ENCODE peak calls at places on chromosomes 6 and 20, in five cellular contexts. G is activated naive CD8-positive, alpha-beta T cell treated with anti-CD3 and anti-CD28 coated beads, Interleukin-2, amount 50 U/mL, for 24 hours; R is nephron progenitor cell; X is activated CD4-positive, alpha-beta T cell treated with anti-CD3 and anti-CD28 coated beads, Interleukin-2, amount 10 ng/mL, durations not matched to agents 7 days and 5 days; M is PC-9. W is an unnamed sample.

GRCh38 chr20:36092424-36093024 is 62.0 kb upstream of the EPB41L1 start:
- DNase-seq in G (peak), R (peak), X (no peak), M (peak), W (no peak)

GRCh38 chr6:111614833-111615582 is 9.3 kb upstream of the TRAF3IP2 start:
- DNase-seq in G (no peak), R (peak), X (no peak), M (peak), W (no peak)

GRCh38 chr6:132190815-132191175 is 210.5 kb downstream of the MOXD1 start:
- DNase-seq in G (no peak), R (no peak), X (no peak), M (no peak), W (no peak)

GRCh38 chr6:148471624-148472494 is 129.2 kb downstream of the SASH1 start:
- DNase-seq in G (no peak), R (peak), X (no peak), M (no peak), W (no peak)

GRCh38 chr20:25750765-25751696 is 54.4 kb upstream of the ZNF337 start:
- DNase-seq in G (peak), R (no peak), X (peak), M (peak), W (peak)

GRCh38 chr6:12392490-12392889 is 102.3 kb downstream of the EDN1 start:
- DNase-seq in G (no peak), R (no peak), X (no peak), M (no peak), W (no peak)

GRCh38 chr6:87628881-87629280 is 38.9 kb downstream of the ORC3 start:
- DNase-seq in G (no peak), R (no peak), X (no peak), M (no peak), W (peak)

GRCh38 chr6:31945507-31946369 is at the start of gene CFB:
- DNase-seq in G (no peak), R (no peak), X (no peak), M (peak), W (no peak)

GRCh38 chr6:28675600-28675999 is 149.9 kb downstream of the GPX5 start:
- DNase-seq in G (no peak), R (no peak), X (no peak), M (no peak), W (no peak)

GRCh38 chr6:139313229-139313628 is 21.4 kb upstream of the TXLNB start:
- DNase-seq in G (no peak), R (no peak), X (no peak), M (no peak), W (peak)

GRCh38 chr20:47019106-47019824 is 124.6 kb downstream of the EYA2 start:
- DNase-seq in G (no peak), R (no peak), X (no peak), M (no peak), W (no peak)

GRCh38 chr6:14456941-14457340 is 339.4 kb downstream of the CD83 start:
- DNase-seq in G (no peak), R (no peak), X (no peak), M (no peak), W (no peak)

GRCh38 chr6:33692078-33692759 is 19.3 kb downstream of the UQCC2 start:
- DNase-seq in G (no peak), R (no peak), X (no peak), M (peak), W (no peak)

GRCh38 chr6:140284871-140285270 is 910.4 kb upstream of the CITED2 start:
- DNase-seq in G (no peak), R (no peak), X (no peak), M (no peak), W (no peak)

GRCh38 chr20:48919882-48920526 is 1.5 kb upstream of the ARFGEF2 start:
- DNase-seq in G (no peak), R (no peak), X (no peak), M (no peak), W (peak)

GRCh38 chr6:3892613-3893012 is 43.4 kb downstream of the FAM50B start:
- DNase-seq in G (no peak), R (no peak), X (no peak), M (no peak), W (no peak)

GRCh38 chr20:37846573-37846972 is 56.4 kb upstream of the VSTM2L start:
- DNase-seq in G (no peak), R (no peak), X (no peak), M (no peak), W (no peak)

GRCh38 chr6:149694926-149695325 is 23.0 kb downstream of the LATS1 start:
- DNase-seq in G (no peak), R (no peak), X (no peak), M (no peak), W (no peak)

GRCh38 chr6:30763618-30764489 is 19.5 kb upstream of the IER3 start:
- DNase-seq in G (no peak), R (peak), X (no peak), M (no peak), W (no peak)

GRCh38 chr6:165556116-165556843 is 106.8 kb downstream of the PDE10A start:
- DNase-seq in G (no peak), R (no peak), X (no peak), M (no peak), W (no peak)

GRCh38 chr6:152318278-152318677 is 318.9 kb downstream of the SYNE1 start:
- DNase-seq in G (no peak), R (no peak), X (no peak), M (no peak), W (no peak)

GRCh38 chr6:28648035-28648877 is 122.6 kb downstream of the GPX5 start:
- DNase-seq in G (peak), R (peak), X (peak), M (peak), W (peak)

GRCh38 chr6:160887616-160888015 is 104.0 kb upstream of the MAP3K4 start:
- DNase-seq in G (no peak), R (no peak), X (no peak), M (no peak), W (no peak)

GRCh38 chr6:10272591-10272990 is 142.3 kb downstream of the TFAP2A start:
- DNase-seq in G (no peak), R (no peak), X (no peak), M (no peak), W (no peak)

GRCh38 chr20:58393299-58393698 is 4.3 kb downstream of the VAPB start:
- DNase-seq in G (no peak), R (no peak), X (no peak), M (no peak), W (no peak)

GRCh38 chr6:168180548-168181011 is 101.6 kb upstream of the FRMD1 start:
- DNase-seq in G (no peak), R (no peak), X (no peak), M (no peak), W (peak)

GRCh38 chr6:158018370-158018771 is 36.7 kb downstream of the SYNJ2 start:
- DNase-seq in G (no peak), R (no peak), X (no peak), M (no peak), W (no peak)

GRCh38 chr6:5054427-5054873 is 30.7 kb upstream of the PPP1R3G start:
- DNase-seq in G (no peak), R (no peak), X (no peak), M (no peak), W (no peak)

GRCh38 chr20:64145458-64146300 is 18.6 kb upstream of the MYT1 start:
- DNase-seq in G (peak), R (no peak), X (no peak), M (no peak), W (no peak)

GRCh38 chr6:100382767-100383195 is 81.9 kb downstream of the SIM1 start:
- DNase-seq in G (no peak), R (no peak), X (no peak), M (no peak), W (no peak)

GRCh38 chr6:116047173-116047933 is 13.3 kb downstream of the FRK start:
- DNase-seq in G (no peak), R (no peak), X (no peak), M (no peak), W (no peak)

GRCh38 chr6:108837236-108837971 is 10.8 kb upstream of the ARMC2 start:
- DNase-seq in G (no peak), R (no peak), X (peak), M (no peak), W (peak)

GRCh38 chr6:114783083-114783482 is 440.3 kb upstream of the HS3ST5 start:
- DNase-seq in G (no peak), R (no peak), X (no peak), M (no peak), W (no peak)

GRCh38 chr20:25289886-25290597 is 42.2 kb downstream of the PYGB start:
- DNase-seq in G (no peak), R (no peak), X (no peak), M (no peak), W (no peak)

GRCh38 chr6:143741480-143741879 is 63.7 kb downstream of the PHACTR2 start:
- DNase-seq in G (no peak), R (no peak), X (no peak), M (no peak), W (no peak)

GRCh38 chr6:34513628-34514027 is 42.5 kb downstream of the SPDEF start:
- DNase-seq in G (no peak), R (no peak), X (no peak), M (no peak), W (no peak)

GRCh38 chr6:13454286-13455221 is 32.8 kb downstream of the GFOD1 start:
- DNase-seq in G (peak), R (no peak), X (peak), M (no peak), W (no peak)

GRCh38 chr6:167858086-167858591 is 31.4 kb downstream of the AFDN start:
- DNase-seq in G (no peak), R (no peak), X (no peak), M (no peak), W (no peak)

W was measured in MM.1S.